ENCODE peak calls at places on chromosomes 16 and 17, in nine cellular contexts. D, I, H, O, A, Y, J, S and T are unnamed samples.
A peak's percentile ranks its signal among the peaks of the same experiment; 100 is the strongest.

GRCh38 chr16:25372716-25373115 is 115.1 kb upstream of the ZKSCAN2 start:
- DNase-seq in J (no peak), H (no peak), S (no peak), D (no peak), Y (no peak), I (no peak), A (no peak), O (no peak), T (no peak)

GRCh38 chr17:74190154-74190553 is 13.3 kb upstream of the RPL38 start:
- DNase-seq in A (no peak), H (no peak), S (peak; percentile 70), I (peak; percentile 51), D (no peak), J (peak; percentile 50), O (peak; percentile 34), Y (no peak), T (peak; percentile 1)

GRCh38 chr17:81520021-81520894 is 7.7 kb upstream of the ACTG1 start:
- DNase-seq in O (no peak), I (no peak), S (no peak), A (no peak), H (no peak), D (no peak), J (no peak), Y (no peak), T (peak; percentile 82)

GRCh38 chr17:39813631-39814030 is 50.5 kb downstream of the IKZF3 start:
- DNase-seq in I (no peak), H (peak; percentile 26), O (no peak), S (no peak), A (no peak), J (no peak), Y (no peak), D (no peak), T (no peak)

GRCh38 chr17:77427471-77427991 is 286.8 kb downstream of the SEC14L1 start:
- DNase-seq in D (no peak), A (peak; percentile 69), I (peak; percentile 86), H (no peak), J (no peak), O (peak; percentile 81), S (no peak), Y (no peak), T (peak; percentile 89)

GRCh38 chr16:88536971-88537751 is 33.0 kb upstream of the ZC3H18 start:
- DNase-seq in J (no peak), Y (no peak), I (no peak), H (no peak), A (no peak), S (no peak), D (no peak), O (no peak), T (peak; percentile 74)

GRCh38 chr17:76519048-76519614 is 17.9 kb upstream of the RHBDF2 start:
- DNase-seq in O (no peak), H (no peak), J (no peak), Y (no peak), A (no peak), S (no peak), I (no peak), D (no peak), T (no peak)

GRCh38 chr17:76561799-76562268 is 22.0 kb downstream of the PRCD start:
- DNase-seq in I (peak; percentile 23), Y (no peak), O (no peak), H (no peak), A (no peak), D (no peak), J (no peak), S (peak; percentile 69), T (no peak)

GRCh38 chr16:24198807-24199533 is 57.2 kb upstream of the CACNG3 start:
- DNase-seq in Y (no peak), O (no peak), S (no peak), J (no peak), H (no peak), A (no peak), D (no peak), I (no peak), T (no peak)

GRCh38 chr17:20922128-20922670 is 120.6 kb downstream of the USP22 start:
- DNase-seq in A (no peak), O (no peak), Y (no peak), H (no peak), J (no peak), D (no peak), S (no peak), I (peak; percentile 58), T (no peak)

GRCh38 chr16:30185141-30185682 is 1.8 kb downstream of the CORO1A start:
- DNase-seq in O (no peak), I (no peak), A (no peak), S (no peak), J (no peak), H (peak; percentile 6), Y (no peak), D (peak; percentile 13), T (peak; percentile 77)

GRCh38 chr17:77615672-77616242 is 342.7 kb upstream of the TNRC6C start:
- DNase-seq in A (no peak), H (no peak), I (no peak), J (no peak), S (no peak), Y (no peak), O (no peak), D (no peak), T (no peak)